ENCODE peak calls at places on chromosomes 13 and 19, in five cellular contexts. One of them, this sample, is unnamed.

GRCh38 chr13:27006519-27007161 is 165.0 kb downstream of the USP12 start:
- DNase-seq in mesothelial cell of epicardium: no peak
- DNase-seq in RWPE1: no peak
- DNase-seq in fibroblast of mammary gland: peak
- DNase-seq in mammary epithelial cell: peak
- DNase-seq in this sample: no peak

GRCh38 chr13:110777251-110777820 is 63.8 kb downstream of the ING1 start:
- DNase-seq in mesothelial cell of epicardium: no peak
- DNase-seq in RWPE1: no peak
- DNase-seq in fibroblast of mammary gland: no peak
- DNase-seq in mammary epithelial cell: no peak
- DNase-seq in this sample: no peak

GRCh38 chr19:18839465-18840287 is 7.9 kb downstream of the UPF1 start:
- DNase-seq in mesothelial cell of epicardium: no peak
- DNase-seq in RWPE1: no peak
- DNase-seq in fibroblast of mammary gland: no peak
- DNase-seq in mammary epithelial cell: no peak
- DNase-seq in this sample: no peak

GRCh38 chr19:32392142-32392541 is 13.4 kb upstream of the DPY19L3 start:
- DNase-seq in mesothelial cell of epicardium: no peak
- DNase-seq in RWPE1: no peak
- DNase-seq in fibroblast of mammary gland: no peak
- DNase-seq in mammary epithelial cell: no peak
- DNase-seq in this sample: no peak

GRCh38 chr19:39969681-39970423 is 1.1 kb upstream of the PSMC4 start:
- DNase-seq in mesothelial cell of epicardium: no peak
- DNase-seq in RWPE1: no peak
- DNase-seq in fibroblast of mammary gland: no peak
- DNase-seq in mammary epithelial cell: no peak
- DNase-seq in this sample: no peak

GRCh38 chr19:50275577-50276368 is 53.4 kb downstream of the KCNC3 start:
- DNase-seq in mesothelial cell of epicardium: no peak
- DNase-seq in RWPE1: no peak
- DNase-seq in fibroblast of mammary gland: no peak
- DNase-seq in mammary epithelial cell: no peak
- DNase-seq in this sample: no peak

GRCh38 chr19:14004619-14005380 is 1.3 kb downstream of the RFX1 start:
- DNase-seq in mesothelial cell of epicardium: no peak
- DNase-seq in RWPE1: no peak
- DNase-seq in fibroblast of mammary gland: peak
- DNase-seq in mammary epithelial cell: peak
- DNase-seq in this sample: no peak

GRCh38 chr13:107124129-107124718 is 556.3 kb upstream of the ARGLU1 start:
- DNase-seq in mesothelial cell of epicardium: no peak
- DNase-seq in RWPE1: peak
- DNase-seq in fibroblast of mammary gland: peak
- DNase-seq in mammary epithelial cell: no peak
- DNase-seq in this sample: peak

GRCh38 chr13:97549201-97549600 is 115.2 kb downstream of the RAP2A start:
- DNase-seq in mesothelial cell of epicardium: no peak
- DNase-seq in RWPE1: no peak
- DNase-seq in fibroblast of mammary gland: no peak
- DNase-seq in mammary epithelial cell: no peak
- DNase-seq in this sample: no peak

GRCh38 chr19:55642153-55643002 is 1.1 kb upstream of the ZNF581 start:
- DNase-seq in mesothelial cell of epicardium: no peak
- DNase-seq in RWPE1: no peak
- DNase-seq in fibroblast of mammary gland: no peak
- DNase-seq in mammary epithelial cell: no peak
- DNase-seq in this sample: no peak

GRCh38 chr13:28613562-28613961 is 45.4 kb upstream of the POMP start:
- DNase-seq in mesothelial cell of epicardium: no peak
- DNase-seq in RWPE1: no peak
- DNase-seq in fibroblast of mammary gland: no peak
- DNase-seq in mammary epithelial cell: peak
- DNase-seq in this sample: peak

GRCh38 chr19:39937094-39937493 is 2.7 kb upstream of the FCGBP start:
- DNase-seq in mesothelial cell of epicardium: no peak
- DNase-seq in RWPE1: no peak
- DNase-seq in fibroblast of mammary gland: no peak
- DNase-seq in mammary epithelial cell: no peak
- DNase-seq in this sample: no peak

GRCh38 chr19:12786149-12786870 is 5.0 kb upstream of the JUNB start:
- DNase-seq in mesothelial cell of epicardium: no peak
- DNase-seq in RWPE1: peak
- DNase-seq in fibroblast of mammary gland: no peak
- DNase-seq in mammary epithelial cell: no peak
- DNase-seq in this sample: no peak

GRCh38 chr13:61414686-61415664 is 674 bp downstream of the PCDH20 start:
- DNase-seq in mesothelial cell of epicardium: peak
- DNase-seq in RWPE1: peak
- DNase-seq in fibroblast of mammary gland: no peak
- DNase-seq in mammary epithelial cell: peak
- DNase-seq in this sample: peak

GRCh38 chr13:83088858-83089257 is 793.4 kb downstream of the SLITRK1 start:
- DNase-seq in mesothelial cell of epicardium: no peak
- DNase-seq in RWPE1: no peak
- DNase-seq in fibroblast of mammary gland: no peak
- DNase-seq in mammary epithelial cell: no peak
- DNase-seq in this sample: no peak

GRCh38 chr19:2679439-2679838 is 23.1 kb downstream of the GNG7 start:
- DNase-seq in mesothelial cell of epicardium: no peak
- DNase-seq in RWPE1: no peak
- DNase-seq in fibroblast of mammary gland: no peak
- DNase-seq in mammary epithelial cell: no peak
- DNase-seq in this sample: no peak

GRCh38 chr13:111388851-111389500 is 68.5 kb downstream of the TEX29 start:
- DNase-seq in mesothelial cell of epicardium: no peak
- DNase-seq in RWPE1: no peak
- DNase-seq in fibroblast of mammary gland: no peak
- DNase-seq in mammary epithelial cell: no peak
- DNase-seq in this sample: no peak

GRCh38 chr13:105063676-105064075 is 1471.8 kb downstream of the EFNB2 start:
- DNase-seq in mesothelial cell of epicardium: no peak
- DNase-seq in RWPE1: no peak
- DNase-seq in fibroblast of mammary gland: no peak
- DNase-seq in mammary epithelial cell: no peak
- DNase-seq in this sample: no peak

DNA sequence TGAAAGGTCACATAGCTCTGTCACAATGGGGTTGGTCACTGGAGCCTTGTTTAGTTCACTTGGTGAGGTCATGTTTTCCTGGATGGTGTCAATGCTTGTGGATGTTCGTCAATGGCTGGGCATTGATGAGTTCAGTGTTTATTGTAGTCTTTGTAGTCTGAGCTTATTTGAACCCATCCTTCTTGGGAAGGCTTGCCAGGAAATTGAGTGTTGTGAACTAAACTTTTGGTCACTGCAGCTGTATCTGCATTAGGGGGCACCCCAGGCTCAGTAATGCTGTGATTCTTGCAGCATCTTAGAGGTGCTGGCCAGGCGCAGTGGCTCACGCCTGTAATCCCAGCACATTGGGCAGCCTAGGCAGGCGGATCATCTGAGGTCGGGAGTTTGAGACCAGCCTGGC is 22.0 kb downstream of the BLOC1S3 start:
- DNase-seq in mesothelial cell of epicardium: no peak
- DNase-seq in RWPE1: no peak
- DNase-seq in fibroblast of mammary gland: peak
- DNase-seq in mammary epithelial cell: peak
- DNase-seq in this sample: peak
- TF ChIP-seq CTCF in mesothelial cell of epicardium: no peak
- TF ChIP-seq CTCF in RWPE1: no peak
- TF ChIP-seq CTCF in fibroblast of mammary gland: peak
- TF ChIP-seq CTCF in mammary epithelial cell: peak
- TF ChIP-seq CTCF in this sample: peak

GRCh38 chr13:30463820-30464495 is 1.8 kb downstream of the HMGB1 start:
- DNase-seq in mesothelial cell of epicardium: no peak
- DNase-seq in RWPE1: peak
- DNase-seq in fibroblast of mammary gland: peak
- DNase-seq in mammary epithelial cell: peak
- DNase-seq in this sample: peak
- TF ChIP-seq CTCF in mesothelial cell of epicardium: no peak
- TF ChIP-seq CTCF in RWPE1: no peak
- TF ChIP-seq CTCF in fibroblast of mammary gland: no peak
- TF ChIP-seq CTCF in mammary epithelial cell: no peak
- TF ChIP-seq CTCF in this sample: no peak

DNA sequence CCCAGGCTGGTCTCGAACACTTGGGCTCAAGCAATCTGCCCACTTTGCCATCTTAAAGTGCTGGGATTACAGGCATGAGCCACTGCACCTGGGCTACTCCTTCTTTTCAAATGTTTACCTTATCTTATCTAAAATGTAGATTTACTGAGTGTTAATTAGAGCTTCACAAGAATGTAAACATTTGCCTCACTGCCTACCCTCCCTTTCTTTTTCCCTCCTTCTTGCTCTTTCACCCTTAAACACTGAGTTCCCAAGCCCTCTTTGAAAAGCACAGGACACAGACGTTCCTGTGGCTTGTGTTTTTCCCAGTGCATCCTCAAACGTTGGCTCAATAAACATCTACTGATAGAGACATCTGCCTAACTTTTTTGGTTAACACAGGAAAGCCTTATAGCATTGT is 32.7 kb upstream of the CYSLTR2 start:
- DNase-seq in mesothelial cell of epicardium: no peak
- DNase-seq in RWPE1: no peak
- DNase-seq in fibroblast of mammary gland: no peak
- DNase-seq in mammary epithelial cell: no peak
- DNase-seq in this sample: no peak
- TF ChIP-seq CTCF in mesothelial cell of epicardium: no peak
- TF ChIP-seq CTCF in RWPE1: no peak
- TF ChIP-seq CTCF in fibroblast of mammary gland: no peak
- TF ChIP-seq CTCF in mammary epithelial cell: no peak
- TF ChIP-seq CTCF in this sample: no peak

GRCh38 chr19:30785728-30786127 is 413.5 kb downstream of the ZNF536 start:
- DNase-seq in mesothelial cell of epicardium: no peak
- DNase-seq in RWPE1: no peak
- DNase-seq in fibroblast of mammary gland: no peak
- DNase-seq in mammary epithelial cell: no peak
- DNase-seq in this sample: no peak
- TF ChIP-seq CTCF in mesothelial cell of epicardium: no peak
- TF ChIP-seq CTCF in RWPE1: no peak
- TF ChIP-seq CTCF in fibroblast of mammary gland: no peak
- TF ChIP-seq CTCF in mammary epithelial cell: no peak
- TF ChIP-seq CTCF in this sample: no peak

GRCh38 chr19:17108453-17108784 is 32.8 kb downstream of the MYO9B start:
- DNase-seq in mesothelial cell of epicardium: no peak
- DNase-seq in RWPE1: no peak
- DNase-seq in fibroblast of mammary gland: no peak
- DNase-seq in mammary epithelial cell: no peak
- DNase-seq in this sample: no peak

GRCh38 chr19:17111766-17112165 is 36.2 kb downstream of the MYO9B start:
- DNase-seq in mesothelial cell of epicardium: no peak
- DNase-seq in RWPE1: no peak
- DNase-seq in fibroblast of mammary gland: no peak
- DNase-seq in mammary epithelial cell: no peak
- DNase-seq in this sample: no peak

GRCh38 chr19:17109300-17109699 is 33.7 kb downstream of the MYO9B start:
- DNase-seq in mesothelial cell of epicardium: no peak
- DNase-seq in RWPE1: no peak
- DNase-seq in fibroblast of mammary gland: no peak
- DNase-seq in mammary epithelial cell: no peak
- DNase-seq in this sample: no peak

GRCh38 chr19:17110599-17110966 is 35.0 kb downstream of the MYO9B start:
- DNase-seq in mesothelial cell of epicardium: no peak
- DNase-seq in RWPE1: no peak
- DNase-seq in fibroblast of mammary gland: no peak
- DNase-seq in mammary epithelial cell: no peak
- DNase-seq in this sample: no peak

GRCh38 chr19:17109962-17110598 is 34.5 kb downstream of the MYO9B start:
- DNase-seq in mesothelial cell of epicardium: no peak
- DNase-seq in RWPE1: no peak
- DNase-seq in fibroblast of mammary gland: no peak
- DNase-seq in mammary epithelial cell: no peak
- DNase-seq in this sample: no peak
- TF ChIP-seq CTCF in mesothelial cell of epicardium: no peak
- TF ChIP-seq CTCF in RWPE1: no peak
- TF ChIP-seq CTCF in fibroblast of mammary gland: no peak
- TF ChIP-seq CTCF in mammary epithelial cell: no peak
- TF ChIP-seq CTCF in this sample: no peak

GRCh38 chr19:4414800-4415251 is 12.4 kb downstream of the CHAF1A start:
- DNase-seq in mesothelial cell of epicardium: no peak
- DNase-seq in RWPE1: no peak
- DNase-seq in fibroblast of mammary gland: peak
- DNase-seq in mammary epithelial cell: no peak
- DNase-seq in this sample: no peak
- TF ChIP-seq CTCF in mesothelial cell of epicardium: no peak
- TF ChIP-seq CTCF in RWPE1: no peak
- TF ChIP-seq CTCF in fibroblast of mammary gland: no peak
- TF ChIP-seq CTCF in mammary epithelial cell: no peak
- TF ChIP-seq CTCF in this sample: no peak